ENCODE peak calls at places on chromosomes 3 and 15, in ten cellular contexts. U is GM13976; C is neural progenitor cell; M is adrenal gland; O is substantia nigra; P is omental fat pad; V is pulmonary artery endothelial cell; G is stimulated activated CD4-positive, alpha-beta T cell treated with anti-CD3 and anti-CD28 coated beads, Interleukin-12 subunit alpha, Interleukin-12 subunit beta, amount 100 ng/mL, for 48 hours; I is sigmoid colon; A is stimulated activated naive CD8-positive, alpha-beta T cell treated with anti-CD3 and anti-CD28 coated beads, Interleukin-15, amount 100 ng/mL, for 72 hours. R is an unnamed sample.

GRCh38 chr3:42001777-42002176 is 39.9 kb upstream of the ULK4 start:
- DNase-seq in U (no peak), C (no peak), M (no peak), O (no peak), P (no peak), V (no peak), G (no peak), I (no peak), A (no peak), R (no peak)

GRCh38 chr3:156808025-156808424 is 18.1 kb upstream of the LEKR1 start:
- DNase-seq in U (no peak), C (no peak), M (no peak), O (no peak), P (no peak), V (no peak), G (no peak), I (no peak), A (no peak), R (no peak)

GRCh38 chr3:32780735-32781210 is 37.0 kb upstream of the TRIM71 start:
- DNase-seq in U (peak; percentile 60), C (peak; percentile 97), M (peak; percentile 27), O (no peak), P (no peak), V (no peak), G (no peak), I (peak; percentile 59), A (no peak), R (no peak)

GRCh38 chr15:92839696-92840095 is 60.4 kb upstream of the CHD2 start:
- DNase-seq in U (peak; percentile 56), C (no peak), M (no peak), O (no peak), P (no peak), V (no peak), G (no peak), I (no peak), A (no peak), R (no peak)

GRCh38 chr3:188943591-188943990 is 228.2 kb upstream of the TPRG1 start:
- DNase-seq in U (no peak), C (no peak), M (no peak), O (no peak), P (no peak), V (no peak), G (no peak), I (no peak), A (no peak), R (no peak)

GRCh38 chr3:39972508-39972907 is 163.1 kb downstream of the MYRIP start:
- DNase-seq in U (no peak), C (no peak), M (no peak), O (no peak), P (no peak), V (no peak), G (no peak), I (no peak), A (no peak), R (no peak)

GRCh38 chr3:189455009-189455408 is 176.2 kb upstream of the TP63 start:
- DNase-seq in U (no peak), C (no peak), M (no peak), O (no peak), P (no peak), V (no peak), G (no peak), I (no peak), A (no peak), R (no peak)

GRCh38 chr3:102225407-102226132 is 209.2 kb upstream of the ZPLD1 start:
- DNase-seq in U (peak; percentile 29), C (peak; percentile 60), M (no peak), O (no peak), P (no peak), V (peak; percentile 50), G (no peak), I (no peak), A (no peak), R (peak; percentile 26)

GRCh38 chr3:30989266-30989799 is 94.9 kb upstream of the GADL1 start:
- DNase-seq in U (no peak), C (peak; percentile 37), M (no peak), O (no peak), P (no peak), V (no peak), G (no peak), I (no peak), A (no peak), R (no peak)

GRCh38 chr3:129658156-129658843 is 51.8 kb upstream of the PLXND1 start:
- DNase-seq in U (no peak), C (no peak), M (no peak), O (no peak), P (no peak), V (peak; percentile 17), G (no peak), I (no peak), A (no peak), R (no peak)

GRCh38 chr15:46892621-46893160 is 824.6 kb upstream of the SEMA6D start:
- DNase-seq in U (no peak), C (no peak), M (no peak), O (no peak), P (no peak), V (no peak), G (no peak), I (no peak), A (no peak), R (no peak)

GRCh38 chr3:119659584-119660291 is 651 bp downstream of the POPDC2 start:
- DNase-seq in U (no peak), C (no peak), M (no peak), O (no peak), P (no peak), V (no peak), G (no peak), I (no peak), A (no peak), R (no peak)

GRCh38 chr3:131361464-131362421 is 19.8 kb upstream of the NUDT16 start:
- DNase-seq in U (peak; percentile 87), C (peak; percentile 80), M (peak; percentile 87), O (no peak), P (peak; percentile 30), V (no peak), G (no peak), I (peak; percentile 86), A (peak; percentile 32), R (no peak)

GRCh38 chr3:138842483-138843188 is 7.9 kb upstream of the PIK3CB start:
- DNase-seq in U (peak; percentile 65), C (no peak), M (no peak), O (no peak), P (no peak), V (no peak), G (no peak), I (no peak), A (no peak), R (no peak)

GRCh38 chr15:50476143-50476542 is 51.9 kb downstream of the USP8 start:
- DNase-seq in U (no peak), C (no peak), M (no peak), O (no peak), P (no peak), V (no peak), G (no peak), I (no peak), A (no peak), R (no peak)

GRCh38 chr15:47460775-47461174 is 256.5 kb upstream of the SEMA6D start:
- DNase-seq in U (no peak), C (no peak), M (no peak), O (no peak), P (no peak), V (no peak), G (no peak), I (no peak), A (no peak), R (no peak)

GRCh38 chr15:89999676-90000174 is 1.4 kb upstream of the ZNF710 start:
- DNase-seq in U (no peak), C (peak; percentile 85), M (no peak), O (no peak), P (no peak), V (no peak), G (no peak), I (peak; percentile 67), A (no peak), R (no peak)

GRCh38 chr3:113219605-113220300 is 8.4 kb downstream of the BOC start:
- DNase-seq in U (no peak), C (no peak), M (no peak), O (no peak), P (no peak), V (no peak), G (no peak), I (no peak), A (no peak), R (no peak)

GRCh38 chr3:120172070-120172469 is 77.8 kb upstream of the GSK3B start:
- DNase-seq in U (no peak), C (no peak), M (peak; percentile 70), O (no peak), P (no peak), V (no peak), G (no peak), I (no peak), A (no peak), R (no peak)

GRCh38 chr15:97977734-97978133 is 17.2 kb downstream of the ARRDC4 start:
- DNase-seq in U (no peak), C (no peak), M (no peak), O (no peak), P (no peak), V (no peak), G (no peak), I (no peak), A (no peak), R (no peak)

GRCh38 chr3:137259709-137260108 is 301.9 kb downstream of the IL20RB start:
- DNase-seq in U (no peak), C (peak; percentile 39), M (no peak), O (no peak), P (no peak), V (no peak), G (no peak), I (no peak), A (no peak), R (no peak)

GRCh38 chr15:51600114-51600513 is 22.5 kb downstream of the DMXL2 start:
- DNase-seq in U (no peak), C (no peak), M (no peak), O (no peak), P (no peak), V (no peak), G (no peak), I (no peak), A (peak; percentile 17), R (no peak)

GRCh38 chr3:14797731-14798130 is 21.0 kb upstream of the FGD5 start:
- DNase-seq in U (no peak), C (no peak), M (no peak), O (no peak), P (no peak), V (no peak), G (no peak), I (peak; percentile 49), A (no peak), R (no peak)

GRCh38 chr3:194772241-194773000 is 86.7 kb downstream of the FAM43A start:
- DNase-seq in U (no peak), C (no peak), M (no peak), O (no peak), P (no peak), V (no peak), G (no peak), I (no peak), A (no peak), R (no peak)

GRCh38 chr3:149702691-149703426 is 45.0 kb upstream of the WWTR1 start:
- DNase-seq in U (no peak), C (no peak), M (no peak), O (no peak), P (no peak), V (no peak), G (no peak), I (no peak), A (no peak), R (no peak)

GRCh38 chr3:12752803-12753202 is 6.3 kb downstream of the TMEM40 start:
- DNase-seq in U (peak; percentile 58), C (no peak), M (no peak), O (no peak), P (no peak), V (no peak), G (no peak), I (no peak), A (no peak), R (no peak)

GRCh38 chr3:46660003-46660402 is 33.5 kb downstream of the ALS2CL start:
- DNase-seq in U (no peak), C (no peak), M (no peak), O (no peak), P (no peak), V (no peak), G (no peak), I (no peak), A (no peak), R (no peak)

GRCh38 chr3:57221883-57222282 is 5.6 kb upstream of the APPL1 start:
- DNase-seq in U (no peak), C (peak; percentile 36), M (no peak), O (no peak), P (no peak), V (no peak), G (no peak), I (no peak), A (no peak), R (no peak)